ENCODE peak calls at places on chromosome 13, in ten cellular contexts. X is PC-3, I is WTC11, E is type B pancreatic cell, D is HL-60, K is tibial nerve, H is progenitor cell of endocrine pancreas, W is body of pancreas, G is OCI-LY7, T is fibroblast of villous mesenchyme. U is an unnamed sample.

GRCh38 chr13:106159295-106160195 is 375.9 kb downstream of the EFNB2 start:
- DNase-seq in G (no peak), K (no peak), H (no peak), X (no peak), E (no peak), D (no peak), T (no peak), I (no peak), W (no peak), U (no peak)

GRCh38 chr13:69474286-69474685 is 633.3 kb upstream of the ATXN8OS start:
- DNase-seq in H (no peak), G (no peak), K (no peak), D (no peak), W (no peak), X (peak), E (no peak), I (no peak), T (no peak), U (peak)

GRCh38 chr13:48647625-48648024 is 6.1 kb upstream of the CYSLTR2 start:
- DNase-seq in X (no peak), H (no peak), G (peak), E (no peak), D (no peak), I (no peak), T (no peak), W (peak), K (no peak), U (no peak)

GRCh38 chr13:58630794-58631193 is 999.2 kb downstream of the PCDH17 start:
- DNase-seq in H (no peak), X (no peak), D (no peak), E (no peak), W (no peak), I (no peak), T (no peak), G (no peak), K (no peak), U (no peak)

GRCh38 chr13:23979361-23980159 is 82.3 kb upstream of the C1QTNF9B start:
- DNase-seq in T (peak), W (peak), D (peak), H (peak), X (peak), I (peak), E (peak), G (no peak), K (peak), U (peak)

GRCh38 chr13:28031929-28032328 is 43.4 kb upstream of the URAD start:
- DNase-seq in K (no peak), G (no peak), T (no peak), D (peak), E (no peak), H (no peak), X (no peak), W (no peak), I (no peak), U (no peak)

GRCh38 chr13:97367427-97367826 is 66.5 kb upstream of the RAP2A start:
- DNase-seq in I (no peak), X (no peak), D (peak), T (peak), H (no peak), W (no peak), G (no peak), E (no peak), K (no peak), U (peak)

GRCh38 chr13:51838235-51838846 is 6.6 kb downstream of the TMEM272 start:
- DNase-seq in H (no peak), T (peak), X (peak), W (no peak), K (no peak), I (no peak), G (no peak), E (no peak), D (no peak), U (no peak)

GRCh38 chr13:50448535-50448981 is 394.9 kb downstream of the DLEU7 start:
- DNase-seq in W (no peak), X (peak), H (no peak), K (no peak), G (no peak), I (no peak), T (no peak), E (no peak), D (no peak), U (peak)

GRCh38 chr13:100674848-100675659 is 459 bp upstream of the TMTC4 start:
- DNase-seq in K (peak), D (peak), W (peak), X (peak), H (peak), T (peak), I (peak), G (peak), E (peak), U (peak)
- TF ChIP-seq CTCF in K (peak), D (no peak), W (peak), X (peak), H (peak), T (peak), I (no peak), G (peak), E (peak), U (peak)

DNA sequence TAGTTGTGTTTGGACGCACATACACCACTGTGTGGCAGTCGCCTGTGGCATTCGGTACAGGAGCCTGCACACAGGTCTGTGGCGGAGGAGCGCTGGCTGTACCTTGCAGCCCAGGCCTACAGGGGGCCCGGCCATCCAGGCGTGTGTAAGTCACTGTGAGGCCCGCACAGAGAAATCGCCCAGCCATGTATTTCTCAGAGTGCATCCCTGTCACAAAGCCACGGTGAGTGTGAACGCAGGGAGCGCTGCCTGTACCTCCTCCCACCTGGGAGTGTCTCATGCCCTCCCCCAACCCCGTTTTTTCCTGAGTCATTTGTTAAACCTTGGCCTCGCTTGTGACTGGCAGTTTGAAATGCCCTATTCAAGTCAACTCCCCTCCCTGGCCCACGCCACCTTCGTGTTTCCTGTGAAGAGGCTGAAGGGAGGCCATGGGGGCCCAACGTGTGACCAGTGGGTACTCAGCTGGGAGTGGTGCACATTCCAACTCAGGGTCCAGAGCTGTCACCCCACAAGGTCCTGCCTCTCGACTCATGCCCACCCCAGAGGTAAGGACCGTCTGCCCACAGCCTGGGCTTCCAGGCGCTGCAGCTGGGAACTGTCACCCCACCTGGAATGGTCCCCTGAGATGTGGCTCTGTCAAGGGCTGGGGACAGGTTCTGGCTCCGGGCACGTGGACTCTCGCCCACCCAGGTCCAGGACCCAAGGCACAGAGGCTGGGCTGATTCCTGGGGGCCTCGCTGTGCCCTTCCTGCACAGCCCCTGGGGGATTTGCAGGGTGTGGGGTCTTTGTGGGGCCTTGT is 11.6 kb upstream of the RASA3 start:
- DNase-seq in X (no peak), H (no peak), E (no peak), W (peak), T (no peak), G (peak), D (no peak), K (no peak), I (peak), U (no peak)
- TF ChIP-seq CTCF in X (peak), H (peak), E (peak), W (peak), T (no peak), G (peak), D (no peak), K (no peak), I (no peak), U (no peak)

GRCh38 chr13:94660695-94661324 is 51.5 kb downstream of the SOX21 start:
- DNase-seq in I (no peak), D (no peak), E (no peak), H (no peak), K (no peak), G (peak), X (peak), W (no peak), T (peak), U (peak)
- TF ChIP-seq CTCF in I (peak), D (no peak), E (peak), H (peak), K (peak), G (peak), X (peak), W (no peak), T (peak), U (no peak)

DNA sequence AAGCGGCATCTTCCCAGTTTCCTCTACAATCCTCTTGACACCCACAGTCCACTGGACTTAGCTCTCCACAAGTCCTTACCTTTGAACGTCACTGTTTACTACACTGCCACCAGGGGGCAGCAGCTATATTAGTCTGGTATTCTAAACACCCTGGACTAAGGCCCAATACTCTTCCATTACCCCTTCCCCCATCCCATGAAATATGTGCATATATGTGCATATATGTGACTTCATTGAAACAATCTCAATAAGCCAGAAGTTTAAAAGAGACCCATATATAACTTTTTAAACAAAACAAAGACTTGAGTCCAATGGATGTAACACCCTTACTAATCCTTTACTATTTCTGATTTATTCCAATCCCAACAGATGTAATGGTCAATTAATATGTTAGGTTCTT is 15.5 kb downstream of the GGACT start:
- DNase-seq in K (peak), I (peak), G (peak), W (peak), X (peak), D (peak), H (peak), T (peak), E (no peak), U (peak)
- TF ChIP-seq CTCF in K (peak), I (peak), G (peak), W (peak), X (peak), D (peak), H (peak), T (peak), E (peak), U (peak)

GRCh38 chr13:36475468-36475867 is 43.2 kb downstream of the CCNA1 start:
- DNase-seq in H (no peak), E (no peak), D (peak), T (peak), K (no peak), W (no peak), G (peak), X (peak), I (peak), U (peak)
- TF ChIP-seq CTCF in H (no peak), E (no peak), D (no peak), T (peak), K (no peak), W (no peak), G (peak), X (peak), I (no peak), U (peak)

GRCh38 chr13:39886336-39886735 is 230.9 kb downstream of the COG6 start:
- DNase-seq in E (no peak), D (no peak), T (peak), X (no peak), I (no peak), W (no peak), G (no peak), K (no peak), H (no peak), U (no peak)

GRCh38 chr13:39879286-39880035 is 224.0 kb downstream of the COG6 start:
- DNase-seq in E (no peak), W (peak), G (no peak), H (no peak), D (no peak), I (no peak), K (no peak), T (no peak), X (no peak), U (no peak)

GRCh38 chr13:39881383-39881782 is 225.9 kb downstream of the COG6 start:
- DNase-seq in X (no peak), H (no peak), T (no peak), G (no peak), I (no peak), E (no peak), K (no peak), W (no peak), D (no peak), U (no peak)

GRCh38 chr13:39884166-39884565 is 228.7 kb downstream of the COG6 start:
- DNase-seq in I (no peak), K (no peak), W (no peak), X (no peak), H (no peak), G (no peak), E (no peak), D (no peak), T (no peak), U (no peak)

GRCh38 chr13:39881887-39882286 is 226.4 kb downstream of the COG6 start:
- DNase-seq in E (no peak), W (no peak), K (no peak), D (no peak), I (no peak), G (no peak), T (no peak), H (no peak), X (no peak), U (peak)
- TF ChIP-seq CTCF in E (no peak), W (no peak), K (no peak), D (no peak), I (no peak), G (no peak), T (no peak), H (no peak), X (no peak), U (no peak)